ENCODE peak calls at places on chromosomes 3 and 15, in eight cellular contexts. I is right lobe of liver, C is heart right ventricle, V is coronary artery, B is epithelial cell of esophagus, J is fibroblast of pulmonary artery, Z is B cell, W is AG04449. N is an unnamed sample.

GRCh38 chr15:49706805-49707204 is 86.0 kb downstream of the DTWD1 start:
- DNase-seq in B (no peak), W (no peak), Z (no peak), C (no peak), J (no peak), I (no peak), V (no peak), N (no peak)

GRCh38 chr15:59278120-59278519 is 71.5 kb downstream of the LDHAL6B start:
- DNase-seq in J (peak; percentile 76), V (no peak), C (no peak), B (no peak), W (no peak), Z (no peak), I (no peak), N (no peak)

GRCh38 chr3:10226293-10226692 is 22.0 kb upstream of the TATDN2 start:
- DNase-seq in B (no peak), C (no peak), V (no peak), W (no peak), J (no peak), Z (peak; percentile 43), I (no peak), N (no peak)

GRCh38 chr3:32577621-32578556 is 7.2 kb upstream of the DYNC1LI1 start:
- DNase-seq in Z (peak; percentile 67), B (peak; percentile 29), V (no peak), J (peak; percentile 64), C (no peak), W (no peak), I (no peak), N (no peak)

GRCh38 chr15:48866141-48866563 is 11.8 kb upstream of the EID1 start:
- DNase-seq in V (no peak), I (no peak), B (no peak), Z (no peak), C (no peak), J (peak; percentile 55), W (no peak), N (no peak)

GRCh38 chr15:80557441-80558234 is 137.5 kb upstream of the ABHD17C start:
- DNase-seq in B (no peak), C (no peak), V (no peak), Z (no peak), I (no peak), W (no peak), J (no peak), N (no peak)

GRCh38 chr3:141845407-141846049 is 30.9 kb upstream of the ATP1B3 start:
- DNase-seq in Z (peak; percentile 4), W (no peak), C (no peak), I (no peak), V (no peak), J (no peak), B (no peak), N (no peak)

GRCh38 chr15:73325191-73325980 is 43.4 kb downstream of the HCN4 start:
- DNase-seq in V (no peak), Z (no peak), J (no peak), B (no peak), I (no peak), C (no peak), W (no peak), N (peak; percentile 68)

GRCh38 chr3:142609136-142609535 is 12.9 kb downstream of the PLS1 start:
- DNase-seq in Z (no peak), C (no peak), V (no peak), I (no peak), J (no peak), W (no peak), B (peak; percentile 19), N (no peak)

GRCh38 chr15:26852980-26853379 is 13.9 kb upstream of the GABRA5 start:
- DNase-seq in C (no peak), J (no peak), W (no peak), Z (no peak), V (no peak), I (no peak), B (no peak), N (no peak)

GRCh38 chr3:15051531-15051930 is 13.6 kb downstream of the MRPS25 start:
- DNase-seq in J (peak; percentile 46), C (no peak), V (no peak), Z (peak; percentile 33), W (no peak), B (peak; percentile 62), I (peak; percentile 62), N (no peak)

GRCh38 chr3:100833483-100833882 is 124.2 kb downstream of the TFG start:
- DNase-seq in C (no peak), I (no peak), V (no peak), B (no peak), Z (no peak), W (no peak), J (no peak), N (no peak)

GRCh38 chr3:52372822-52373504 is 56.8 kb downstream of the DNAH1 start:
- DNase-seq in W (no peak), Z (peak; percentile 85), B (no peak), J (no peak), I (no peak), C (peak; percentile 50), V (no peak), N (no peak)

GRCh38 chr3:53078656-53079055 is 32.8 kb upstream of the SFMBT1 start:
- DNase-seq in C (no peak), Z (no peak), I (no peak), V (peak; percentile 1), J (no peak), B (no peak), W (no peak), N (no peak)

GRCh38 chr3:16177962-16178627 is 3.6 kb downstream of the GALNT15 start:
- DNase-seq in W (no peak), I (peak; percentile 82), Z (peak; percentile 61), V (peak; percentile 85), B (peak; percentile 76), C (peak; percentile 86), J (peak; percentile 89), N (no peak)

GRCh38 chr3:51390600-51391074 is 448 bp upstream of the RBM15B start:
- DNase-seq in B (no peak), I (no peak), V (no peak), Z (no peak), C (no peak), W (no peak), J (no peak), N (no peak)

GRCh38 chr3:45870099-45870498 is 16.2 kb upstream of the CCR9 start:
- DNase-seq in I (no peak), C (no peak), V (no peak), B (no peak), J (no peak), Z (peak; percentile 50), W (no peak), N (no peak)

GRCh38 chr15:71476823-71477222 is 333.5 kb upstream of the NR2E3 start:
- DNase-seq in C (no peak), Z (no peak), I (no peak), B (no peak), J (no peak), V (no peak), W (no peak), N (no peak)

GRCh38 chr3:136547293-136547692 is 204.9 kb downstream of the STAG1 start:
- DNase-seq in Z (no peak), I (no peak), J (peak; percentile 8), V (no peak), C (no peak), B (peak; percentile 29), W (no peak), N (no peak)

GRCh38 chr3:194806991-194807685 is 121.5 kb downstream of the FAM43A start:
- DNase-seq in W (no peak), I (peak; percentile 3), C (no peak), B (peak; percentile 85), V (no peak), Z (no peak), J (peak; percentile 52), N (no peak)

GRCh38 chr15:80695911-80696651 is 971 bp downstream of the ABHD17C start:
- DNase-seq in W (no peak), C (peak; percentile 16), J (no peak), B (peak; percentile 74), V (no peak), I (peak; percentile 57), Z (peak; percentile 31), N (no peak)

GRCh38 chr15:75450307-75451201 is 936 bp downstream of the SIN3A start:
- DNase-seq in I (peak; percentile 99), C (peak; percentile 97), Z (peak; percentile 98), B (peak; percentile 99), V (peak; percentile 100), J (peak; percentile 97), W (peak; percentile 72), N (peak; percentile 98)
- TF ChIP-seq CTCF in I (peak; percentile 4), C (no peak), Z (no peak), B (no peak), V (no peak), J (no peak), W (no peak), N (no peak)

DNA sequence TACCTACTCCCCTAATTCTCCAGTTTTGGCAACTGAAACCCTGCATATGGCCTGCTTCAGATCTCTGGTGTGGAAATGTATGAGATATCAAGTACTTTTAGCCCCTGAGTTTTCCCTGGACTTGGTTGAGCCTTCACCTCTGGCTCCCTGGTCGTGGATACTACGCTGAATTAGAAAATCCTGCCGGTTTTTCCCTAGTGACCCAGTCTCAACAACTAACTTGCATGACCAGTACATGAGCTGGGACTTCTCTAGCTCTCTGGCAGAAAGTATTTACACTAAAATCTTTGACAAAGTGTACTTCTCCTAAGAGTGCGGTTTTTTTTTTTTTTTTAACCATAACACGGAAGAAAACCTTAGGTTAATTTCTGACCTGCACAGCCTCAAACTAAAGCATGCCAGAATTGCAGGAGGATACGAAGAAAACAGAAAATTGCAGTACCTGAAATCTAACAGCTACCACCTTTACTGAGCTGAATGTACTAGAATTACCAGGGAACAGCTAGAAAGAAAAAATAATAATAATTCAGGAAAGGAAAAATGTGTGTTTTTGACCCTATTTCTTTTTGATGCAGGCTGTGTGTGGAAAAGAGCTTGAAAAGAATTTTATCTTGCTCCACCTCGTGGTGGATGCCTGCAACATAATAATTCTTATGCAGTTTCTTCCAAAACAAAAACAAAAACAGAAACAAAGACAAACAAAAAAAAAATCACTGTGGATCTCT is 165.6 kb downstream of the GMNC start:
- DNase-seq in B (peak; percentile 46), I (no peak), Z (peak; percentile 36), W (no peak), C (no peak), J (peak; percentile 72), V (no peak), N (no peak)
- TF ChIP-seq CTCF in B (peak; percentile 62), I (peak; percentile 56), Z (peak; percentile 68), W (peak; percentile 40), C (no peak), J (peak; percentile 64), V (no peak), N (peak; percentile 90)

DNA sequence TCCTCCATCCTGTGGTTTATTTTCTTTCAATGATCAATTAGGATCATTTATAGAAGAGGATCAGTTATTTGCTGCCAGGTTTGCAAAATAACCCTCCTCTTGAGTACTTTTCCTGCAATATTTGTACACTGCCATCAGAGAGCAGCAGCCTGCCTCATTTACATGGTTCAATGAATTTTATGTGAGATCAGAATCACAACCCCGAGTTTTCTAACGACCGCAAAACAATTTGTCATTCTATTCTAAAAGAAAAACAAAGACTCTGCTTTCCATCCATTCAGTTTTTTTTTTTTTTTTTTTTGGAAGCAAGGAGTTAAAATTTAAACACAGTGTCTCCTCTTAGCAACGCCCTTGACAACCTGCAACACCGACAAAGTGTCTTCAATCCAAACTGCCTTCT is 146.9 kb downstream of the RAB11A start:
- DNase-seq in W (no peak), J (no peak), I (no peak), V (no peak), B (no peak), C (no peak), Z (no peak), N (no peak)
- TF ChIP-seq CTCF in W (no peak), J (no peak), I (no peak), V (no peak), B (no peak), C (no peak), Z (no peak), N (no peak)

GRCh38 chr3:128098234-128098633 is 25.4 kb downstream of the RUVBL1 start:
- DNase-seq in V (no peak), B (no peak), I (no peak), Z (no peak), J (no peak), C (no peak), W (no peak), N (no peak)
- TF ChIP-seq CTCF in V (no peak), B (no peak), I (no peak), Z (no peak), J (no peak), C (no peak), W (no peak), N (no peak)

N was measured in chondrocyte.